ENCODE peak calls at places on chromosomes 12 and 14, in nine cellular contexts. One of them, this sample, is unnamed. For H3K27me3, the result is how much of the 10 kb centered on the place peaks cover.

GRCh38 chr14:68361231-68361630 is 431.6 kb downstream of the ZFP36L1 start:
- DNase-seq in effector memory CD4-positive, alpha-beta T cell: no peak
- DNase-seq in Karpas-422: no peak
- DNase-seq in IMR-90: peak
- DNase-seq in dorsolateral prefrontal cortex: no peak
- DNase-seq in WERI-Rb-1: no peak
- DNase-seq in esophagus muscularis mucosa: no peak
- DNase-seq in lung: peak
- DNase-seq in tibial artery: no peak
- DNase-seq in this sample: peak

GRCh38 chr12:132390287-132391076 is 61.1 kb upstream of the GALNT9 start:
- DNase-seq in WERI-Rb-1: no peak
- DNase-seq in lung: no peak
- DNase-seq in dorsolateral prefrontal cortex: no peak
- DNase-seq in Karpas-422: no peak
- DNase-seq in esophagus muscularis mucosa: no peak
- DNase-seq in IMR-90: no peak
- DNase-seq in effector memory CD4-positive, alpha-beta T cell: no peak
- DNase-seq in tibial artery: peak
- DNase-seq in this sample: no peak

GRCh38 chr14:95695051-95695450 is 8.8 kb downstream of the TCL1B start:
- DNase-seq in dorsolateral prefrontal cortex: no peak
- DNase-seq in lung: no peak
- DNase-seq in tibial artery: no peak
- DNase-seq in WERI-Rb-1: no peak
- DNase-seq in IMR-90: no peak
- DNase-seq in Karpas-422: no peak
- DNase-seq in esophagus muscularis mucosa: no peak
- DNase-seq in effector memory CD4-positive, alpha-beta T cell: no peak
- DNase-seq in this sample: no peak

GRCh38 chr14:77965919-77966435 is 166.1 kb downstream of the ADCK1 start:
- DNase-seq in tibial artery: no peak
- DNase-seq in Karpas-422: no peak
- DNase-seq in lung: no peak
- DNase-seq in dorsolateral prefrontal cortex: no peak
- DNase-seq in esophagus muscularis mucosa: no peak
- DNase-seq in IMR-90: peak
- DNase-seq in effector memory CD4-positive, alpha-beta T cell: no peak
- DNase-seq in WERI-Rb-1: no peak
- DNase-seq in this sample: peak

GRCh38 chr12:111995782-111996480 is 17.0 kb downstream of the TMEM116 start:
- DNase-seq in Karpas-422: no peak
- DNase-seq in tibial artery: no peak
- DNase-seq in effector memory CD4-positive, alpha-beta T cell: no peak
- DNase-seq in IMR-90: no peak
- DNase-seq in esophagus muscularis mucosa: no peak
- DNase-seq in WERI-Rb-1: no peak
- DNase-seq in lung: no peak
- DNase-seq in dorsolateral prefrontal cortex: no peak
- DNase-seq in this sample: no peak

GRCh38 chr12:30546121-30546520 is 149.5 kb downstream of the IPO8 start:
- DNase-seq in dorsolateral prefrontal cortex: no peak
- DNase-seq in lung: no peak
- DNase-seq in WERI-Rb-1: peak
- DNase-seq in Karpas-422: no peak
- DNase-seq in IMR-90: no peak
- DNase-seq in effector memory CD4-positive, alpha-beta T cell: no peak
- DNase-seq in esophagus muscularis mucosa: no peak
- DNase-seq in tibial artery: no peak
- DNase-seq in this sample: no peak

GRCh38 chr12:82627799-82628198 is 58.9 kb upstream of the TMTC2 start:
- DNase-seq in effector memory CD4-positive, alpha-beta T cell: no peak
- DNase-seq in lung: no peak
- DNase-seq in esophagus muscularis mucosa: no peak
- DNase-seq in dorsolateral prefrontal cortex: no peak
- DNase-seq in Karpas-422: peak
- DNase-seq in tibial artery: no peak
- DNase-seq in IMR-90: peak
- DNase-seq in WERI-Rb-1: no peak
- DNase-seq in this sample: no peak

GRCh38 chr14:32224731-32225377 is 21.8 kb upstream of the RNU6-8 start:
- DNase-seq in esophagus muscularis mucosa: no peak
- DNase-seq in IMR-90: peak
- DNase-seq in Karpas-422: peak
- DNase-seq in effector memory CD4-positive, alpha-beta T cell: no peak
- DNase-seq in WERI-Rb-1: peak
- DNase-seq in tibial artery: peak
- DNase-seq in lung: no peak
- DNase-seq in dorsolateral prefrontal cortex: no peak
- DNase-seq in this sample: peak

DNA sequence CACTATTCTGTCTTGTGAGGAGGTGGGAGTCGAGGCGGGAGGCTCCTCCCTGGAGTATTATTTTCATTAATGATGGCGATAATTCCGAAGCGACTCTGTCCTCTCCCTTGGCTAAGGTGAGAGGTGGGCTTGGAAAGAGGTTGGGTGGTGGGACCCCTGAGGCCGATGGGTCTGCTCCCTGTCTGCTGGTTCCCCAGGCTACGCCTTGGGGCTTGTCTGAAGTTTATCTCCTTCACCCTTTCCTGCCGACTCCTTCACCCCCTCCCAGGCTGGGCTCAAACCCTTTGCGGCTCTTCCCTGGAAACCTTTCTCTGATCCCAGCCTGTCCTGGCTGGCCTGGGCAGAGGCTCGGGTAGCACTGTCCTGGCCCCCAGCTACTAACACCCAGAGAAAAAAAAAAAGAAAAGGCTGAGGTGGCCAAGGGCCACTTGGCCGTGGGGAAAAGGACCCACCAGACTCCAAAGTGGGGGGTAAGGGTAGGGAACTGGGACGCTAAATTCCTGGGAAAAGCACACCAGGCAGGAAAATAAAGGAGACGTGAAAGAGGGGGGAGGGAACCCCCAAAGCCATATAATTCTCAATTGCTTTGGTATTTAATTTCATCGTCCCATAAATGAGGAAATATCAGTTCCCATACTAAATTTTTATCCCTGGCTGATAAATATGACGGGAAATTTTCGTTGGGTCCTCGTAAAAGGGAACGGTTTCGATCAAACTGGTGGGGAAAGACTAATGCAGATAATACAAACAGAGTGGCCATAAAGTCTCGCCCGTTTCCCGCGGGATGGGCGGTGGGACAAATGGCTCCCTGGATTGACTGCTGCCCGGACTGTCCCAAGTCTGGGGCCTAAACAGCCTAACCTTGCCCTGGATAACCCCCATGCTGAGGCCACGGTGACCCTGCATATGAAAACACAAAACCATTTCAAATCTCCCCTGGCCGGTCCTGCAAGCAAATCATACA is 2.0 kb upstream of the HOXC10 start:
- DNase-seq in tibial artery: no peak
- DNase-seq in esophagus muscularis mucosa: no peak
- DNase-seq in IMR-90: no peak
- DNase-seq in lung: no peak
- DNase-seq in Karpas-422: no peak
- DNase-seq in effector memory CD4-positive, alpha-beta T cell: no peak
- DNase-seq in dorsolateral prefrontal cortex: no peak
- DNase-seq in WERI-Rb-1: no peak
- DNase-seq in this sample: no peak
- H3K27me3 ChIP-seq in tibial artery: under half
- H3K27me3 ChIP-seq in esophagus muscularis mucosa: half or more
- H3K27me3 ChIP-seq in IMR-90: half or more
- H3K27me3 ChIP-seq in lung: under half
- H3K27me3 ChIP-seq in Karpas-422: under half
- H3K27me3 ChIP-seq in effector memory CD4-positive, alpha-beta T cell: half or more
- H3K27me3 ChIP-seq in dorsolateral prefrontal cortex: half or more
- H3K27me3 ChIP-seq in WERI-Rb-1: under half
- H3K27me3 ChIP-seq in this sample: under half

GRCh38 chr12:95413576-95413975 is 60.4 kb upstream of the METAP2 start:
- DNase-seq in WERI-Rb-1: no peak
- DNase-seq in dorsolateral prefrontal cortex: no peak
- DNase-seq in effector memory CD4-positive, alpha-beta T cell: no peak
- DNase-seq in Karpas-422: no peak
- DNase-seq in lung: no peak
- DNase-seq in esophagus muscularis mucosa: no peak
- DNase-seq in IMR-90: peak
- DNase-seq in tibial artery: no peak
- DNase-seq in this sample: no peak

GRCh38 chr12:95416111-95416636 is 57.8 kb upstream of the METAP2 start:
- DNase-seq in Karpas-422: peak
- DNase-seq in dorsolateral prefrontal cortex: no peak
- DNase-seq in IMR-90: no peak
- DNase-seq in effector memory CD4-positive, alpha-beta T cell: no peak
- DNase-seq in WERI-Rb-1: peak
- DNase-seq in tibial artery: no peak
- DNase-seq in lung: no peak
- DNase-seq in esophagus muscularis mucosa: no peak
- DNase-seq in this sample: no peak

GRCh38 chr12:95412826-95413311 is 61.1 kb upstream of the METAP2 start:
- DNase-seq in WERI-Rb-1: no peak
- DNase-seq in effector memory CD4-positive, alpha-beta T cell: no peak
- DNase-seq in esophagus muscularis mucosa: no peak
- DNase-seq in Karpas-422: peak
- DNase-seq in tibial artery: no peak
- DNase-seq in IMR-90: peak
- DNase-seq in dorsolateral prefrontal cortex: no peak
- DNase-seq in lung: no peak
- DNase-seq in this sample: peak

GRCh38 chr12:95417372-95417771 is 56.6 kb upstream of the METAP2 start:
- DNase-seq in esophagus muscularis mucosa: no peak
- DNase-seq in dorsolateral prefrontal cortex: no peak
- DNase-seq in effector memory CD4-positive, alpha-beta T cell: no peak
- DNase-seq in Karpas-422: peak
- DNase-seq in WERI-Rb-1: no peak
- DNase-seq in IMR-90: peak
- DNase-seq in tibial artery: no peak
- DNase-seq in lung: no peak
- DNase-seq in this sample: no peak

DNA sequence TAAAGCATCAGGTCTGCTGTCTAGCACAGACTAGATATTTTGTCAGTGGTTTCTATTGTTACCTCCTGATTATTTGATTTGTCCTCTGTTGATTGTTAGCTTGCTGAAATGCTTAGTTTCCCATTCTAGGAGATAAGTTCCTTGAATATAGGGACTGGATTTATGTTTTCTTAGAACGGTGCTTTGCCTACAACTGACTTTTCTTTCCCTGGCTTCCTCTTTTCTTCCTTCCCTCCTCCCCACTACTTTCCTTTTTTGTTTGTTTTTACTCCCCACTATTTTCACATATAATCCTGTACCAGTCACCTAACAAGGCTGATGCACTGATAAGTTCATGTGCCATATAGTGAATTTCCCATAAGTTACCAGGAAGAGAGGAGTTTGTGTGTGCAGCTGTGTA is 58.5 kb upstream of the METAP2 start:
- DNase-seq in IMR-90: no peak
- DNase-seq in esophagus muscularis mucosa: no peak
- DNase-seq in lung: no peak
- DNase-seq in dorsolateral prefrontal cortex: no peak
- DNase-seq in Karpas-422: peak
- DNase-seq in effector memory CD4-positive, alpha-beta T cell: no peak
- DNase-seq in WERI-Rb-1: no peak
- DNase-seq in tibial artery: no peak
- DNase-seq in this sample: no peak
- H3K4me3 ChIP-seq in IMR-90: no peak
- H3K4me3 ChIP-seq in esophagus muscularis mucosa: no peak
- H3K4me3 ChIP-seq in lung: no peak
- H3K4me3 ChIP-seq in dorsolateral prefrontal cortex: no peak
- H3K4me3 ChIP-seq in Karpas-422: peak
- H3K4me3 ChIP-seq in effector memory CD4-positive, alpha-beta T cell: no peak
- H3K4me3 ChIP-seq in WERI-Rb-1: no peak
- H3K4me3 ChIP-seq in tibial artery: no peak
- H3K4me3 ChIP-seq in this sample: no peak

GRCh38 chr12:8564656-8565055 is 24.0 kb upstream of the CLEC4E start:
- DNase-seq in tibial artery: no peak
- DNase-seq in lung: no peak
- DNase-seq in Karpas-422: no peak
- DNase-seq in effector memory CD4-positive, alpha-beta T cell: no peak
- DNase-seq in dorsolateral prefrontal cortex: no peak
- DNase-seq in esophagus muscularis mucosa: peak
- DNase-seq in IMR-90: no peak
- DNase-seq in WERI-Rb-1: no peak
- DNase-seq in this sample: no peak
- H3K27me3 ChIP-seq in tibial artery: under half
- H3K27me3 ChIP-seq in lung: under half
- H3K27me3 ChIP-seq in Karpas-422: under half
- H3K27me3 ChIP-seq in effector memory CD4-positive, alpha-beta T cell: under half
- H3K27me3 ChIP-seq in dorsolateral prefrontal cortex: under half
- H3K27me3 ChIP-seq in esophagus muscularis mucosa: under half
- H3K27me3 ChIP-seq in IMR-90: under half
- H3K27me3 ChIP-seq in WERI-Rb-1: under half
- H3K27me3 ChIP-seq in this sample: under half

GRCh38 chr12:109305547-109305946 is 3.5 kb downstream of the FOXN4 start:
- DNase-seq in esophagus muscularis mucosa: no peak
- DNase-seq in tibial artery: no peak
- DNase-seq in dorsolateral prefrontal cortex: no peak
- DNase-seq in effector memory CD4-positive, alpha-beta T cell: no peak
- DNase-seq in WERI-Rb-1: no peak
- DNase-seq in Karpas-422: no peak
- DNase-seq in lung: no peak
- DNase-seq in IMR-90: no peak
- DNase-seq in this sample: no peak

GRCh38 chr12:109310247-109311125 is 1.4 kb upstream of the FOXN4 start:
- DNase-seq in dorsolateral prefrontal cortex: no peak
- DNase-seq in lung: no peak
- DNase-seq in effector memory CD4-positive, alpha-beta T cell: no peak
- DNase-seq in Karpas-422: no peak
- DNase-seq in IMR-90: no peak
- DNase-seq in esophagus muscularis mucosa: no peak
- DNase-seq in WERI-Rb-1: peak
- DNase-seq in tibial artery: no peak
- DNase-seq in this sample: no peak

GRCh38 chr12:109308534-109309440 is at the start of gene FOXN4:
- DNase-seq in dorsolateral prefrontal cortex: no peak
- DNase-seq in effector memory CD4-positive, alpha-beta T cell: no peak
- DNase-seq in WERI-Rb-1: peak
- DNase-seq in tibial artery: no peak
- DNase-seq in esophagus muscularis mucosa: no peak
- DNase-seq in lung: no peak
- DNase-seq in Karpas-422: no peak
- DNase-seq in IMR-90: no peak
- DNase-seq in this sample: no peak

GRCh38 chr12:109307051-109307450 is 2.0 kb downstream of the FOXN4 start:
- DNase-seq in tibial artery: no peak
- DNase-seq in WERI-Rb-1: no peak
- DNase-seq in effector memory CD4-positive, alpha-beta T cell: no peak
- DNase-seq in esophagus muscularis mucosa: no peak
- DNase-seq in IMR-90: no peak
- DNase-seq in lung: no peak
- DNase-seq in dorsolateral prefrontal cortex: no peak
- DNase-seq in Karpas-422: no peak
- DNase-seq in this sample: no peak

DNA sequence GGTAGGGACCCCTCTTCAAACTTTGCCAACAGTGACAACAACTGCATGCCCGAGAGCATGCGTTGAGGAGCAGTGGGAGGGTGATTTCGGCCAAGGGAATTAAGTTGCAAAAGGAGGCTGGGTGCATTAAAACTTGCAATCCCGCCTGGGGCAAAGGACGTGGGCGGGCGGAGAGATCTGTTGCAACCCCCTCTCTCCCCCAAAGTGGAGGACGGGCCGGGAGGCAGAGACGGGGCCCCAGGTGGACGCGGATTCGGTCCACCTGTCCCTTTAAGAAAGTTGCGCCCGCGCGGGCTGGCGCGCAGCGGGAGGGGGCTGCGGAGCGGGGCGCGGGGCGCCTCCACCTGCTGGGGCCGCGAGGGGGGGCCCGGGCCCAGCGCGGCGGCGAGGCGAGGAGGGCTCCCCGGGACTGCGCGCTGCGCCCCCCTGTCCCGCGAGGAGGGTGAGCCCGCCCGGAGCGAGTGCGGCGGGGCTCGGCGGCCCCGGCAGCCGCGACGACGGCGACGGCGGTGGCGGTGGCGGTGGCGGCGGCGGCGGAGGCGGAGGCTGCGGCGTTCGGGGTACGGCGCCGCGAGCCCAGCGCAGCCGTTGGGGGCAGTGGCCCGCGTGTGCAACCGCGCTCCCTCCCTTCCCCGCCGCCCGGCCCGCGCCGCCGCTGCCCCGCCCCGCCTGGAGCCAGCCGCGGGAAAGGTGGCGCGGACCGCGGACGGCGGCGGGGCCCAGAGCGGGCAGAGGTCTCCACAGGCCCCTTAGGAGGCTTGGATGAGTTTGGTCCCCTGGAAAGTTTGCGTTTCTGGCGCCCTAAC is 560 bp upstream of the FOXN4 start:
- DNase-seq in dorsolateral prefrontal cortex: no peak
- DNase-seq in IMR-90: no peak
- DNase-seq in WERI-Rb-1: peak
- DNase-seq in Karpas-422: no peak
- DNase-seq in esophagus muscularis mucosa: no peak
- DNase-seq in tibial artery: no peak
- DNase-seq in effector memory CD4-positive, alpha-beta T cell: no peak
- DNase-seq in lung: no peak
- DNase-seq in this sample: peak
- H3K4me3 ChIP-seq in dorsolateral prefrontal cortex: peak
- H3K4me3 ChIP-seq in IMR-90: no peak
- H3K4me3 ChIP-seq in WERI-Rb-1: peak
- H3K4me3 ChIP-seq in Karpas-422: no peak
- H3K4me3 ChIP-seq in esophagus muscularis mucosa: peak
- H3K4me3 ChIP-seq in tibial artery: peak
- H3K4me3 ChIP-seq in effector memory CD4-positive, alpha-beta T cell: peak
- H3K4me3 ChIP-seq in lung: peak
- H3K4me3 ChIP-seq in this sample: peak

This sample was measured in MG63.